ENCODE peak calls at places on chromosomes 2 and 18, in eight cellular contexts. W is brain microvascular endothelial cell; G is coronary artery; Z is heart left ventricle; J is mucosa of descending colon; E is CD8-positive, alpha-beta T cell; Y is epithelial cell of esophagus; D is IMR-90. L is an unnamed sample.

GRCh38 chr18:48328473-48329205 is 80.5 kb downstream of the ZBTB7C start:
- DNase-seq in W (peak; percentile 80), G (no peak), Z (no peak), J (no peak), E (no peak), Y (peak; percentile 77), D (peak; percentile 46), L (peak; percentile 52)

GRCh38 chr2:924701-925100 is 25.9 kb upstream of the SNTG2 start:
- DNase-seq in W (no peak), G (no peak), Z (no peak), J (no peak), E (no peak), Y (no peak), D (no peak), L (no peak)

GRCh38 chr2:226701052-226701451 is 98.6 kb downstream of the IRS1 start:
- DNase-seq in W (peak; percentile 41), G (no peak), Z (no peak), J (no peak), E (no peak), Y (peak; percentile 24), D (peak; percentile 98), L (peak; percentile 74)

GRCh38 chr18:68507781-68508180 is 207.1 kb downstream of the TMX3 start:
- DNase-seq in W (no peak), G (no peak), Z (no peak), J (no peak), E (no peak), Y (no peak), D (peak; percentile 57), L (peak; percentile 20)

GRCh38 chr2:170362313-170362795 is 184.4 kb downstream of the MYO3B start:
- DNase-seq in W (no peak), G (no peak), Z (no peak), J (no peak), E (no peak), Y (no peak), D (no peak), L (no peak)

GRCh38 chr2:162014751-162015150 is 59.3 kb downstream of the DPP4 start:
- DNase-seq in W (no peak), G (no peak), Z (no peak), J (no peak), E (no peak), Y (no peak), D (peak; percentile 19), L (peak; percentile 26)

GRCh38 chr2:96152301-96153165 is 7.3 kb upstream of the DUSP2 start:
- DNase-seq in W (no peak), G (no peak), Z (no peak), J (no peak), E (no peak), Y (no peak), D (no peak), L (no peak)

GRCh38 chr2:22890142-22890541 is 494.8 kb upstream of the KLHL29 start:
- DNase-seq in W (no peak), G (no peak), Z (no peak), J (no peak), E (no peak), Y (no peak), D (no peak), L (no peak)

GRCh38 chr2:220779918-220780317 is 792.2 kb downstream of the EPHA4 start:
- DNase-seq in W (peak; percentile 25), G (no peak), Z (no peak), J (no peak), E (no peak), Y (peak; percentile 67), D (peak; percentile 92), L (peak; percentile 79)

GRCh38 chr2:126950499-126950898 is 51.8 kb downstream of the TEX51 start:
- DNase-seq in W (no peak), G (no peak), Z (no peak), J (no peak), E (no peak), Y (no peak), D (no peak), L (no peak)

GRCh38 chr2:146317959-146318358 is 1526.9 kb upstream of the ACVR2A start:
- DNase-seq in W (peak; percentile 74), G (no peak), Z (no peak), J (no peak), E (no peak), Y (peak; percentile 79), D (peak; percentile 93), L (peak; percentile 76)

GRCh38 chr2:39247512-39247911 is 3.7 kb upstream of the CDKL4 start:
- DNase-seq in W (no peak), G (no peak), Z (no peak), J (no peak), E (no peak), Y (no peak), D (no peak), L (no peak)

GRCh38 chr18:44536619-44537018 is 144.1 kb upstream of the SETBP1 start:
- DNase-seq in W (no peak), G (no peak), Z (no peak), J (no peak), E (no peak), Y (no peak), D (no peak), L (no peak)

GRCh38 chr2:21194828-21195227 is 71.1 kb downstream of the TDRD15 start:
- DNase-seq in W (no peak), G (no peak), Z (no peak), J (no peak), E (no peak), Y (no peak), D (no peak), L (no peak)

GRCh38 chr18:26516964-26517363 is 31.4 kb downstream of the KCTD1 start:
- DNase-seq in W (peak; percentile 46), G (no peak), Z (no peak), J (no peak), E (no peak), Y (no peak), D (peak; percentile 20), L (peak; percentile 17)

GRCh38 chr2:19577668-19578067 is 219.2 kb upstream of the OSR1 start:
- DNase-seq in W (peak; percentile 18), G (no peak), Z (no peak), J (no peak), E (no peak), Y (peak; percentile 73), D (peak; percentile 62), L (peak; percentile 24)

GRCh38 chr2:181552808-181553207 is 95.6 kb downstream of the ITGA4 start:
- DNase-seq in W (no peak), G (no peak), Z (no peak), J (no peak), E (no peak), Y (peak; percentile 86), D (no peak), L (peak; percentile 9)

GRCh38 chr2:234771985-234772774 is 179.6 kb upstream of the SH3BP4 start:
- DNase-seq in W (peak; percentile 48), G (no peak), Z (peak; percentile 39), J (no peak), E (no peak), Y (peak; percentile 50), D (peak; percentile 27), L (peak; percentile 23)

GRCh38 chr2:106847366-106847765 is 38.6 kb downstream of the ST6GAL2 start:
- DNase-seq in W (no peak), G (no peak), Z (no peak), J (no peak), E (no peak), Y (no peak), D (no peak), L (no peak)

GRCh38 chr2:70496819-70497218 is 56.8 kb downstream of the TGFA start:
- DNase-seq in W (no peak), G (no peak), Z (no peak), J (no peak), E (no peak), Y (peak; percentile 78), D (no peak), L (no peak)

GRCh38 chr2:74846481-74846880 is 12.6 kb downstream of the HK2 start:
- DNase-seq in W (no peak), G (no peak), Z (no peak), J (no peak), E (no peak), Y (no peak), D (no peak), L (no peak)

GRCh38 chr2:6865346-6866238 is at the start of gene CMPK2:
- DNase-seq in W (no peak), G (no peak), Z (peak; percentile 84), J (peak; percentile 87), E (peak; percentile 65), Y (peak; percentile 19), D (peak; percentile 9), L (peak; percentile 29)
- TF ChIP-seq CTCF in W (peak; percentile 6), G (no peak), Z (no peak), J (no peak), E (peak; percentile 58), Y (no peak), D (no peak), L (no peak)

GRCh38 chr2:68237976-68238580 is 14.3 kb downstream of the PPP3R1 start:
- DNase-seq in W (no peak), G (no peak), Z (no peak), J (no peak), E (no peak), Y (peak; percentile 20), D (no peak), L (no peak)

GRCh38 chr2:68236876-68237275 is 15.5 kb downstream of the PPP3R1 start:
- DNase-seq in W (no peak), G (no peak), Z (no peak), J (no peak), E (no peak), Y (no peak), D (peak; percentile 30), L (no peak)

GRCh38 chr2:68237404-68237803 is 14.9 kb downstream of the PPP3R1 start:
- DNase-seq in W (no peak), G (no peak), Z (no peak), J (no peak), E (no peak), Y (no peak), D (peak; percentile 68), L (peak; percentile 69)

GRCh38 chr2:68240446-68240845 is 11.9 kb downstream of the PPP3R1 start:
- DNase-seq in W (no peak), G (no peak), Z (no peak), J (no peak), E (no peak), Y (no peak), D (no peak), L (no peak)

GRCh38 chr2:68238955-68239822 is 13.1 kb downstream of the PPP3R1 start:
- DNase-seq in W (no peak), G (no peak), Z (no peak), J (no peak), E (no peak), Y (peak; percentile 24), D (peak; percentile 49), L (peak; percentile 51)
- H3K4me3 ChIP-seq in W (no peak overlapping the region), G (peak overlapping the region; percentile 26), Z (no peak overlapping the region), J (no peak overlapping the region), E (no peak overlapping the region), Y (no peak overlapping the region), D (no peak overlapping the region), L (no peak overlapping the region)

GRCh38 chr2:16727256-16727655 is 61.6 kb upstream of the CYRIA start:
- DNase-seq in W (peak; percentile 4), G (no peak), Z (no peak), J (no peak), E (no peak), Y (peak; percentile 15), D (peak; percentile 23), L (peak; percentile 58)
- TF ChIP-seq CTCF in W (peak; percentile 47), G (no peak), Z (no peak), J (no peak), E (no peak), Y (peak; percentile 14), D (peak; percentile 33), L (peak; percentile 38)

DNA sequence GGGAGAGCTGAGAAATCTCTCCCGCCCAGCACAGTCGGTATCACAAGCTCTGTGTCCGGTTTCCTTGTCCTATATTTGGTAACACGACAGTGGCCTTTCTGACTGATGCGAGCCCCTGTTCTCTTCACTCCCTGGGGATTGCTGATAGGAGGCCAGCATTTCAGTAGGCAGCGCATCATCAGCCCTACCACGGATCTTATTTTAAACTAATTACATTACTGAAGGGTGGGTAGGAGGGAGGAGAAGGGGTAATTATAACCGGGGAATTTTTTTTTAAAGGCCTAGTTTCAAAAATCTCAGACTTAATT is 125.6 kb upstream of the LGALSL start:
- DNase-seq in W (no peak), G (no peak), Z (peak; percentile 28), J (no peak), E (no peak), Y (no peak), D (no peak), L (no peak)
- H3K4me3 ChIP-seq in W (no peak overlapping the region), G (no peak overlapping the region), Z (no peak overlapping the region), J (no peak overlapping the region), E (no peak overlapping the region), Y (no peak overlapping the region), D (no peak overlapping the region), L (no peak overlapping the region)